ENCODE peak calls at places on chromosome X, in five cellular contexts. J is psoas muscle; Z is CD4-positive, CD25-positive, alpha-beta regulatory T cell; S is uterus; M is thyroid gland. G is an unnamed sample. For H3K4me1, the result is how much of the 10 kb centered on the place peaks cover.

GRCh38 chrX:134526399-134526798 is 66.4 kb downstream of the HPRT1 start:
- DNase-seq in S (no peak), M (no peak), J (no peak), Z (no peak), G (no peak)

GRCh38 chrX:129787336-129788055 is 7.7 kb downstream of the SASH3 start:
- DNase-seq in M (no peak), S (no peak), Z (no peak), J (no peak), G (no peak)

GRCh38 chrX:135389717-135390116 is 32.0 kb upstream of the SMIM10L2A start:
- DNase-seq in M (no peak), J (no peak), S (no peak), Z (no peak), G (no peak)

GRCh38 chrX:108167211-108167872 is 75.8 kb downstream of the ATG4A start:
- DNase-seq in S (no peak), M (no peak), Z (no peak), J (no peak), G (no peak)

GRCh38 chrX:9530848-9531274 is 66.0 kb downstream of the TBL1X start:
- DNase-seq in S (peak), Z (peak), J (peak), M (peak), G (peak)

GRCh38 chrX:129793604-129794191 is 13.9 kb downstream of the SASH3 start:
- DNase-seq in M (peak), S (no peak), J (no peak), Z (no peak), G (no peak)

GRCh38 chrX:14697453-14697852 is 168.1 kb downstream of the GLRA2 start:
- DNase-seq in Z (peak), M (peak), J (no peak), S (no peak), G (peak)

GRCh38 chrX:39814391-39814790 is 283.4 kb downstream of the BCOR start:
- DNase-seq in M (peak), S (no peak), Z (peak), J (peak), G (no peak)

GRCh38 chrX:136146614-136147319 is 566 bp upstream of the FHL1 start:
- DNase-seq in M (peak), J (peak), S (peak), Z (peak), G (no peak)

GRCh38 chrX:133776072-133776471 is 209.3 kb downstream of the GPC3 start:
- DNase-seq in S (no peak), J (no peak), Z (peak), M (peak), G (peak)

GRCh38 chrX:9662148-9662547 is 103.5 kb downstream of the GPR143 start:
- DNase-seq in S (no peak), Z (no peak), J (no peak), M (no peak), G (no peak)

DNA sequence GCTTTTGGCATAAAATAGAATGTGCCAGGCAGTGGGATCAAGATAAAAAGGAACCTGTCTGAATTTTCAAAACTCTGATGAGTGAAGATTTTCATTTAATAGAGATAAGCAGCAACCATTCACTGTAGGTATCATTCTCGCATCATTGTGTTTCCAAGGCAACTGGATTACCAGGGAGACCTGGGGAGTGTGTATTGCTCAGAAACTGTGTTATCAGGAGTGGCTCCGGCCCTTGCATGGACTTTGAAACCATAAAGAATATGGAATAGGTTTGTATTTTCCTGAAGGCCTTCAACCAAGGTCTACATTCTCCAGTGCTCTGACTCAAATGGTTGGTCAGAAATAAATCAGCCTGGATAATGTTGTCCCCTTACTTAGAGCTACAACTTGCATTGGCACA is 23.2 kb upstream of the MAGEA4 start:
- DNase-seq in J (no peak), Z (no peak), M (no peak), S (no peak), G (no peak)
- H3K4me1 ChIP-seq in J (under half), Z (under half), M (under half), S (under half), G (under half)

GRCh38 chrX:154734101-154734781 is 16.6 kb downstream of the GAB3 start:
- DNase-seq in J (no peak), M (peak), S (peak), Z (peak), G (peak)

GRCh38 chrX:154731881-154732280 is 19.0 kb downstream of the GAB3 start:
- DNase-seq in S (no peak), Z (no peak), M (no peak), J (no peak), G (no peak)

GRCh38 chrX:154733072-154733425 is 17.8 kb downstream of the GAB3 start:
- DNase-seq in J (no peak), S (no peak), M (no peak), Z (no peak), G (no peak)

GRCh38 chrX:154731203-154731602 is 19.7 kb downstream of the GAB3 start:
- DNase-seq in S (no peak), M (no peak), J (no peak), Z (no peak), G (no peak)

GRCh38 chrX:154732421-154733071 is 18.3 kb downstream of the GAB3 start:
- DNase-seq in S (no peak), M (no peak), Z (no peak), J (no peak), G (no peak)
- H3K4me1 ChIP-seq in S (under half), M (half or more), Z (under half), J (half or more), G (half or more)

DNA sequence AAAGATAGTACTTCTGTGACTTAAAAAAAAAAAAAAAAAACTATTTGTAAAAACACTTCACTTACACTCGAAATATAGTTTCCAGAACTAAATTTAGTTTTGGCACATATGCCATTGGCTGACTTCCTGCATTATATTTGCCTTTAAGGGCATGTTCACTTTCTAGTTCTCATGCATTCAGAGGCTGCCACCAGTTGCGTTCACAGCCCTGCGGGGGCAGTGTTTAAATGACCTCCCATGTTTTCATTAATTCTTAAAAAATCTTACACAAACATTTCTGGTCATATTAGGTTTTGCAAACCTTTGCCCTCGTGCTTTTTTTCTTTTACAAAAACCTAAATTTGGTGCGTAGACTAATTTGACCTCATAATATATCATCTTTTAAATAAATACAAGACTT is 12.5 kb upstream of the ARHGAP6 start:
- DNase-seq in Z (peak), M (no peak), J (no peak), S (peak), G (no peak)
- H3K4me1 ChIP-seq in Z (under half), M (under half), J (under half), S (under half), G (under half)

DNA sequence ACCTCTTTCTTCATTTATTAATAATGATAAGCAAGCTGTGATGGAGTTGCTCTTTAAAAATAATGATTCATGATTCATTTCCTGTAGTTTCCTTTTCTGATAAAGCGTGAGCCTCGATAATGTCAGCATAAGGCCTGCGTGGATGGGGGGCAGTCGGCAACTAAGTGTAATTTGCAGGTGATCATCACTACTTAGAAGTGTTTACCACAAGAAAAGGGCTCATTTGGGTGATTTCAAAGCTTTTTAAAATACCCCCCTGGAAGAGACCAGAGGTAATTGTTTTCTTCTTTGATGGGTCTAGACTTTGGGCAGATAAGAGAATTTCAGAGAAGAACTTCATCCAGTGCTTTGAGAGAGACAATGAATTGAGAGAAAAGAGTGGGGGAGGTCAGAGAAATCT is 170.8 kb upstream of the PPP1R2C start:
- DNase-seq in S (no peak), Z (peak), M (no peak), J (no peak), G (no peak)
- H3K4me1 ChIP-seq in S (under half), Z (half or more), M (under half), J (under half), G (under half)

GRCh38 chrX:103782640-103783039 is 6.0 kb downstream of the PLP1 start:
- DNase-seq in J (no peak), Z (no peak), S (no peak), M (no peak), G (no peak)
- H3K4me1 ChIP-seq in J (under half), Z (under half), S (under half), M (under half), G (under half)